ENCODE peak calls at places on chromosomes 16 and 17, in seven cellular contexts. L, X, I, S, V, N and W are unnamed samples.

GRCh38 chr16:68422396-68422964 is 25.8 kb downstream of the SMPD3 start:
- DNase-seq in L (no peak), X (no peak), I (no peak), S (no peak), V (no peak), N (no peak), W (peak)

GRCh38 chr17:81482673-81483072 is 29.9 kb downstream of the ACTG1 start:
- DNase-seq in L (no peak), X (no peak), I (peak), S (no peak), V (no peak), N (no peak), W (no peak)

GRCh38 chr17:73343168-73343634 is 31.4 kb upstream of the CDC42EP4 start:
- DNase-seq in L (no peak), X (no peak), I (peak), S (no peak), V (no peak), N (no peak), W (peak)

GRCh38 chr16:11139624-11140375 is 116.2 kb downstream of the SOCS1 start:
- DNase-seq in L (no peak), X (no peak), I (no peak), S (peak), V (no peak), N (peak), W (no peak)

GRCh38 chr17:2011421-2012371 is 13.4 kb downstream of the RTN4RL1 start:
- DNase-seq in L (peak), X (no peak), I (no peak), S (no peak), V (no peak), N (no peak), W (no peak)

GRCh38 chr16:8644513-8645140 is 23.1 kb downstream of the METTL22 start:
- DNase-seq in L (no peak), X (no peak), I (no peak), S (no peak), V (no peak), N (peak), W (no peak)

GRCh38 chr16:83143788-83144187 is 517.0 kb downstream of the CDH13 start:
- DNase-seq in L (no peak), X (no peak), I (no peak), S (no peak), V (no peak), N (no peak), W (no peak)

GRCh38 chr16:80051040-80051439 is 450.5 kb upstream of the MAF start:
- DNase-seq in L (no peak), X (no peak), I (no peak), S (no peak), V (no peak), N (no peak), W (no peak)

GRCh38 chr17:34542700-34543336 is 36.6 kb upstream of the TMEM132E start:
- DNase-seq in L (peak), X (peak), I (no peak), S (peak), V (no peak), N (peak), W (no peak)

GRCh38 chr17:59365383-59365981 is 34.0 kb downstream of the YPEL2 start:
- DNase-seq in L (peak), X (no peak), I (no peak), S (no peak), V (peak), N (peak), W (peak)

GRCh38 chr16:901149-901548 is 69.6 kb downstream of the LMF1 start:
- DNase-seq in L (no peak), X (no peak), I (no peak), S (no peak), V (no peak), N (no peak), W (no peak)

GRCh38 chr17:42647778-42648177 is 11.3 kb upstream of the TUBG2 start:
- DNase-seq in L (no peak), X (no peak), I (no peak), S (no peak), V (no peak), N (no peak), W (no peak)

GRCh38 chr16:66266436-66267286 is 99.8 kb upstream of the CDH5 start:
- DNase-seq in L (no peak), X (no peak), I (peak), S (no peak), V (no peak), N (no peak), W (no peak)

GRCh38 chr17:32875904-32876413 is 965 bp downstream of the MYO1D start:
- DNase-seq in L (no peak), X (no peak), I (no peak), S (no peak), V (no peak), N (no peak), W (no peak)

GRCh38 chr17:73347355-73347754 is 35.6 kb upstream of the CDC42EP4 start:
- DNase-seq in L (no peak), X (no peak), I (peak), S (no peak), V (no peak), N (no peak), W (no peak)

GRCh38 chr17:78268191-78268874 is 36.9 kb downstream of the TMEM235 start:
- DNase-seq in L (no peak), X (no peak), I (no peak), S (no peak), V (no peak), N (no peak), W (no peak)

GRCh38 chr17:2751482-2751881 is 2.0 kb upstream of the CCDC92B start:
- DNase-seq in L (no peak), X (no peak), I (no peak), S (peak), V (no peak), N (no peak), W (no peak)

GRCh38 chr16:70632273-70632672 is 14.1 kb upstream of the IL34 start:
- DNase-seq in L (no peak), X (no peak), I (no peak), S (no peak), V (no peak), N (no peak), W (no peak)

GRCh38 chr17:48427598-48427997 is 2.4 kb downstream of the SKAP1 start:
- DNase-seq in L (no peak), X (no peak), I (no peak), S (no peak), V (no peak), N (peak), W (no peak)

GRCh38 chr16:88074041-88074440 is 122.8 kb downstream of the BANP start:
- DNase-seq in L (no peak), X (no peak), I (no peak), S (no peak), V (no peak), N (no peak), W (no peak)

GRCh38 chr17:79789943-79790804 is 6.7 kb downstream of the CBX8 start:
- DNase-seq in L (peak), X (peak), I (peak), S (peak), V (no peak), N (no peak), W (no peak)

GRCh38 chr17:79936661-79937434 is 97.6 kb upstream of the CBX4 start:
- DNase-seq in L (no peak), X (no peak), I (no peak), S (no peak), V (no peak), N (no peak), W (peak)

GRCh38 chr16:89410794-89411309 is 79.5 kb downstream of the ANKRD11 start:
- DNase-seq in L (no peak), X (no peak), I (peak), S (no peak), V (no peak), N (peak), W (no peak)

GRCh38 chr17:75394332-75394918 is 11.1 kb downstream of the GRB2 start:
- DNase-seq in L (no peak), X (no peak), I (no peak), S (no peak), V (no peak), N (no peak), W (no peak)

GRCh38 chr16:89324056-89325010 is 106.8 kb downstream of the ZNF778 start:
- DNase-seq in L (no peak), X (no peak), I (no peak), S (no peak), V (no peak), N (no peak), W (no peak)

GRCh38 chr17:37446027-37446426 is 39.3 kb downstream of the TADA2A start:
- DNase-seq in L (no peak), X (peak), I (no peak), S (no peak), V (peak), N (no peak), W (no peak)

GRCh38 chr16:2359919-2360318 is 19.4 kb upstream of the ABCA3 start:
- DNase-seq in L (no peak), X (no peak), I (no peak), S (no peak), V (no peak), N (no peak), W (no peak)

GRCh38 chr17:7336240-7337175 is at the start of gene ACAP1:
- DNase-seq in L (no peak), X (no peak), I (no peak), S (peak), V (no peak), N (peak), W (no peak)

GRCh38 chr16:29765167-29766032 is 12.7 kb upstream of the ZG16 start:
- DNase-seq in L (peak), X (no peak), I (no peak), S (no peak), V (peak), N (no peak), W (no peak)

GRCh38 chr17:82844796-82845162 is 5.0 kb upstream of the ZNF750 start:
- DNase-seq in L (peak), X (no peak), I (no peak), S (no peak), V (no peak), N (no peak), W (no peak)